ENCODE peak calls at places on chromosomes 6 and 20, in seven cellular contexts. D is cardiac fibroblast, Q is BE2C, U is HCT116, Y is heart right ventricle, W is astrocyte of the spinal cord, N is endothelial cell of umbilical vein. J is an unnamed sample.

GRCh38 chr6:53171605-53172467 is 23.2 kb upstream of the GCM1 start:
- DNase-seq in D (peak), Q (peak), U (peak), Y (peak), W (peak), N (peak), J (peak)

GRCh38 chr20:45191926-45192325 is 14.9 kb upstream of the SEMG1 start:
- DNase-seq in D (no peak), Q (no peak), U (no peak), Y (no peak), W (no peak), N (no peak), J (no peak)

GRCh38 chr6:39137235-39137634 is 22.2 kb upstream of the SAYSD1 start:
- DNase-seq in D (peak), Q (no peak), U (no peak), Y (no peak), W (peak), N (peak), J (peak)

GRCh38 chr6:34090495-34090894 is 55.4 kb downstream of the GRM4 start:
- DNase-seq in D (no peak), Q (no peak), U (no peak), Y (no peak), W (no peak), N (no peak), J (no peak)

GRCh38 chr20:54276577-54277169 is 68.8 kb downstream of the PFDN4 start:
- DNase-seq in D (no peak), Q (no peak), U (no peak), Y (no peak), W (no peak), N (no peak), J (peak)

GRCh38 chr6:35409245-35409644 is 42.9 kb upstream of the FANCE start:
- DNase-seq in D (no peak), Q (no peak), U (no peak), Y (no peak), W (no peak), N (no peak), J (no peak)

GRCh38 chr20:24583169-24583792 is 113.9 kb downstream of the SYNDIG1 start:
- DNase-seq in D (no peak), Q (no peak), U (no peak), Y (no peak), W (no peak), N (no peak), J (no peak)

GRCh38 chr6:81086931-81087330 is 665.5 kb downstream of the TENT5A start:
- DNase-seq in D (no peak), Q (no peak), U (no peak), Y (no peak), W (no peak), N (no peak), J (no peak)

GRCh38 chr6:114167583-114168576 is 174.9 kb downstream of the HS3ST5 start:
- DNase-seq in D (no peak), Q (no peak), U (no peak), Y (no peak), W (no peak), N (no peak), J (no peak)

GRCh38 chr6:128598561-128598960 is 78.2 kb upstream of the PTPRK start:
- DNase-seq in D (no peak), Q (no peak), U (peak), Y (no peak), W (no peak), N (no peak), J (peak)

GRCh38 chr6:907928-908327 is 215.0 kb upstream of the EXOC2 start:
- DNase-seq in D (no peak), Q (no peak), U (no peak), Y (no peak), W (no peak), N (no peak), J (no peak)

GRCh38 chr20:46406200-46406985 is at the start of gene ELMO2:
- DNase-seq in D (peak), Q (peak), U (peak), Y (peak), W (peak), N (peak), J (peak)

GRCh38 chr20:46411637-46412036 is 5.2 kb upstream of the ELMO2 start:
- DNase-seq in D (no peak), Q (no peak), U (no peak), Y (no peak), W (no peak), N (no peak), J (no peak)

GRCh38 chr20:46408281-46408731 is 1.9 kb upstream of the ELMO2 start:
- DNase-seq in D (no peak), Q (no peak), U (no peak), Y (no peak), W (no peak), N (no peak), J (peak)

GRCh38 chr20:46406986-46407670 is 713 bp upstream of the ELMO2 start:
- DNase-seq in D (peak), Q (peak), U (peak), Y (peak), W (peak), N (no peak), J (peak)

GRCh38 chr20:46407671-46407996 is 1.2 kb upstream of the ELMO2 start:
- DNase-seq in D (no peak), Q (no peak), U (no peak), Y (no peak), W (no peak), N (no peak), J (no peak)
- H3K4me3 ChIP-seq in D (no peak), Q (no peak), U (no peak), Y (no peak), W (no peak), N (no peak), J (no peak)

DNA sequence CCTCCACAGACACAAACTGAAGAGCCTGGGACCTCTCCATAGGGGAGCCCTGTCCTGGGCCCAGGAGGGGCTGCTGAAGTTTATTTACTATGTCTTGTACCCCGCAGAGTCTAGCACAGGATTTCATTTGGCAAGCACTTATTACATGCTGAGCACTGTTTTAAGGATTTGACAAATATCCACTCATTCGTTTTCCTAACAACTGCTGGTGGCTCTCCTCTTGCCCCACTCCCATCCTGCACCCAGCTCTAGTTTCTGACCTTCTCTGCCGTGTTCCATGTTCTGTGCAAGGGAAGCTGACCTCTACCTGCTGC is 127.0 kb upstream of the MAFB start:
- DNase-seq in D (no peak), Q (no peak), U (no peak), Y (no peak), W (peak), N (no peak), J (no peak)
- TF ChIP-seq CTCF in D (no peak), Q (no peak), U (no peak), Y (no peak), W (no peak), N (no peak), J (no peak)

GRCh38 chr20:32189123-32189410 is 18.5 kb downstream of the PLAGL2 start:
- DNase-seq in D (no peak), Q (no peak), U (no peak), Y (no peak), W (no peak), N (no peak), J (no peak)
- H3K4me3 ChIP-seq in D (no peak), Q (no peak), U (no peak), Y (peak), W (no peak), N (no peak), J (no peak)

DNA sequence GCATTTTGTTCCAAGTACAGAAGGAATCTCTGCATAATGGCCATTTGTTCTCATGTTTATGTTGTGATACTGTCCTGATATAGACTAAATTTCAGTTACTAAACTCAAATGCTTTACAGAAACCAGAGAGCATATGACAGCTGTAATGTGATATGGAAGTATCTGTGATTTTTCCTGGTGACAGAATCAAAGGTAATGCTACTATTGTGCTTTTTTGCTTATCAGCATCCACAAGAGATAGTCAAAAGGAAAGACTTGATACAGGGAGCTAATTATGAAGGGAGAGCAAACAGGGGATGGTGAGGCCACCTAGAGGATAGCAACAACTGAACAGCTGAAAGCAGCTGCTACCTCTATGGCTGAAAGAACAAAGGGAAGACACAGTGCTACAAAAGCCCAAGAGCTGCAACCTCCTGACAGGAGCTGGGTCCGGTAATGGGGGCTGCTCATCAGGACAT is 181.4 kb downstream of the PHF3 start:
- DNase-seq in D (peak), Q (peak), U (no peak), Y (no peak), W (no peak), N (no peak), J (peak)
- TF ChIP-seq CTCF in D (peak), Q (peak), U (peak), Y (no peak), W (peak), N (peak), J (peak)

J was measured in epithelial cell of esophagus.